ENCODE peak calls at places on chromosomes 11 and 22, in six cellular contexts. One of them, this sample, is unnamed.
A peak's percentile ranks its signal among the peaks of the same experiment; 100 is the strongest.

GRCh38 chr11:102940714-102941588 is 14.6 kb downstream of the MMP13 start:
- DNase-seq in ovary: no peak
- DNase-seq in coronary artery: no peak
- DNase-seq in BE2C: peak; percentile 38
- DNase-seq in cardiac muscle cell: peak; percentile 79
- DNase-seq in choroid plexus epithelial cell: peak; percentile 83
- DNase-seq in this sample: no peak

GRCh38 chr11:124123587-124123986 is 8.3 kb downstream of the VWA5A start:
- DNase-seq in ovary: no peak
- DNase-seq in coronary artery: no peak
- DNase-seq in BE2C: no peak
- DNase-seq in cardiac muscle cell: no peak
- DNase-seq in choroid plexus epithelial cell: peak; percentile 3
- DNase-seq in this sample: no peak

GRCh38 chr11:19244621-19245020 is 3.9 kb upstream of the E2F8 start:
- DNase-seq in ovary: no peak
- DNase-seq in coronary artery: no peak
- DNase-seq in BE2C: no peak
- DNase-seq in cardiac muscle cell: no peak
- DNase-seq in choroid plexus epithelial cell: no peak
- DNase-seq in this sample: no peak

GRCh38 chr11:82936261-82936660 is 34.7 kb downstream of the DDIAS start:
- DNase-seq in ovary: no peak
- DNase-seq in coronary artery: no peak
- DNase-seq in BE2C: no peak
- DNase-seq in cardiac muscle cell: no peak
- DNase-seq in choroid plexus epithelial cell: peak; percentile 26
- DNase-seq in this sample: no peak

GRCh38 chr11:5293028-5293427 is 8.7 kb downstream of the OR51B4 start:
- DNase-seq in ovary: no peak
- DNase-seq in coronary artery: no peak
- DNase-seq in BE2C: no peak
- DNase-seq in cardiac muscle cell: no peak
- DNase-seq in choroid plexus epithelial cell: no peak
- DNase-seq in this sample: no peak

GRCh38 chr22:35352214-35353111 is 28.4 kb upstream of the HMOX1 start:
- DNase-seq in ovary: peak; percentile 35
- DNase-seq in coronary artery: peak; percentile 87
- DNase-seq in BE2C: no peak
- DNase-seq in cardiac muscle cell: peak; percentile 57
- DNase-seq in choroid plexus epithelial cell: no peak
- DNase-seq in this sample: no peak

GRCh38 chr22:45502215-45503070 is at the start of gene FBLN1:
- DNase-seq in ovary: peak; percentile 71
- DNase-seq in coronary artery: no peak
- DNase-seq in BE2C: peak; percentile 73
- DNase-seq in cardiac muscle cell: peak; percentile 91
- DNase-seq in choroid plexus epithelial cell: no peak
- DNase-seq in this sample: no peak

GRCh38 chr11:34789196-34789834 is 126.9 kb downstream of the APIP start:
- DNase-seq in ovary: no peak
- DNase-seq in coronary artery: no peak
- DNase-seq in BE2C: no peak
- DNase-seq in cardiac muscle cell: no peak
- DNase-seq in choroid plexus epithelial cell: no peak
- DNase-seq in this sample: no peak

GRCh38 chr11:75547617-75548054 is 14.4 kb upstream of the SERPINH1 start:
- DNase-seq in ovary: peak; percentile 83
- DNase-seq in coronary artery: no peak
- DNase-seq in BE2C: peak; percentile 81
- DNase-seq in cardiac muscle cell: peak; percentile 88
- DNase-seq in choroid plexus epithelial cell: peak; percentile 82
- DNase-seq in this sample: no peak

GRCh38 chr11:121890377-121890776 is 225.6 kb downstream of the BLID start:
- DNase-seq in ovary: no peak
- DNase-seq in coronary artery: no peak
- DNase-seq in BE2C: no peak
- DNase-seq in cardiac muscle cell: no peak
- DNase-seq in choroid plexus epithelial cell: peak; percentile 58
- DNase-seq in this sample: no peak

GRCh38 chr11:86070435-86071056 is 1.7 kb upstream of the PICALM start:
- DNase-seq in ovary: no peak
- DNase-seq in coronary artery: no peak
- DNase-seq in BE2C: no peak
- DNase-seq in cardiac muscle cell: no peak
- DNase-seq in choroid plexus epithelial cell: no peak
- DNase-seq in this sample: no peak

GRCh38 chr11:80521592-80521991 is 1080.8 kb upstream of the TENM4 start:
- DNase-seq in ovary: no peak
- DNase-seq in coronary artery: no peak
- DNase-seq in BE2C: no peak
- DNase-seq in cardiac muscle cell: peak; percentile 38
- DNase-seq in choroid plexus epithelial cell: peak; percentile 11
- DNase-seq in this sample: no peak

GRCh38 chr11:35031869-35032268 is 107.1 kb upstream of the CD44 start:
- DNase-seq in ovary: no peak
- DNase-seq in coronary artery: no peak
- DNase-seq in BE2C: no peak
- DNase-seq in cardiac muscle cell: no peak
- DNase-seq in choroid plexus epithelial cell: peak; percentile 13
- DNase-seq in this sample: no peak

GRCh38 chr11:122850076-122850631 is 11.9 kb downstream of the CRTAM start:
- DNase-seq in ovary: no peak
- DNase-seq in coronary artery: no peak
- DNase-seq in BE2C: no peak
- DNase-seq in cardiac muscle cell: peak; percentile 8
- DNase-seq in choroid plexus epithelial cell: peak; percentile 64
- DNase-seq in this sample: peak; percentile 84

GRCh38 chr22:32900856-32901255 is 99.4 kb downstream of the TIMP3 start:
- DNase-seq in ovary: no peak
- DNase-seq in coronary artery: no peak
- DNase-seq in BE2C: no peak
- DNase-seq in cardiac muscle cell: no peak
- DNase-seq in choroid plexus epithelial cell: no peak
- DNase-seq in this sample: no peak

GRCh38 chr22:17920145-17920605 is 104.2 kb downstream of the MICAL3 start:
- DNase-seq in ovary: peak; percentile 59
- DNase-seq in coronary artery: no peak
- DNase-seq in BE2C: peak; percentile 65
- DNase-seq in cardiac muscle cell: peak; percentile 91
- DNase-seq in choroid plexus epithelial cell: peak; percentile 56
- DNase-seq in this sample: no peak

GRCh38 chr11:113023986-113024385 is 62.8 kb downstream of the NCAM1 start:
- DNase-seq in ovary: no peak
- DNase-seq in coronary artery: no peak
- DNase-seq in BE2C: no peak
- DNase-seq in cardiac muscle cell: no peak
- DNase-seq in choroid plexus epithelial cell: no peak
- DNase-seq in this sample: no peak

GRCh38 chr11:77814848-77815247 is 5.7 kb downstream of the RSF1 start:
- DNase-seq in ovary: no peak
- DNase-seq in coronary artery: no peak
- DNase-seq in BE2C: no peak
- DNase-seq in cardiac muscle cell: no peak
- DNase-seq in choroid plexus epithelial cell: no peak
- DNase-seq in this sample: no peak

GRCh38 chr11:9700105-9700801 is 36.4 kb downstream of the SWAP70 start:
- DNase-seq in ovary: no peak
- DNase-seq in coronary artery: no peak
- DNase-seq in BE2C: no peak
- DNase-seq in cardiac muscle cell: no peak
- DNase-seq in choroid plexus epithelial cell: no peak
- DNase-seq in this sample: no peak

GRCh38 chr11:42085736-42086135 is 626.3 kb upstream of the LRRC4C start:
- DNase-seq in ovary: no peak
- DNase-seq in coronary artery: no peak
- DNase-seq in BE2C: no peak
- DNase-seq in cardiac muscle cell: no peak
- DNase-seq in choroid plexus epithelial cell: no peak
- DNase-seq in this sample: no peak

DNA sequence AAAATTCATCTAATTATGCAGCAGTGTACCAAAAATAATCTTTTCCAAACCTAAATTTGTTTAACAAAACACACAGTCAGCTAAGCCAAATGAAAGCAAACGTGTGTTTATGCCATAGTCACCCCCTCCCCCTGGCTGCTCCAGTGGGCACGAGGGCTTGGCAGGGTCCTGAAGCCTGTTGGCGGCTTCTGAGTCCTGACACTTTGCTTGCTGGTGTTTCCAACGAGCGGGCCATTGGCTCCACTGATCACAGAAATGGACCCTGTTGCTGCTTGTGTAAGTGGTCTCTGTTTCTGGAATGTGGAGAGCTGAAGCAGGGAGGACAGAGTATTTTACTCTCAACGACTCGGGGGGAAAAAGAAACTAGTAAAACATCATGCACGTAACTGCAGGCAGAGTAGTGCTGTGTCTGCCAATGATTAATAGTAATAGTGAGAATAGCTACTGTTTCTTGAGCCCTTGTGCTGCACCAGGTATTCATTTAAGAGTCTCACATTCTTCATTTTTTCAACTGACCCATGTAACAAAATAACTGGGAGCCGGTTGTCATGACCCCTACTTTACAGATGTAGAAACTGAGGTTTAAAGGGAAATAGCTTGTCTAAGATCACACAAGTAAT is 526.6 kb downstream of the INSC start:
- DNase-seq in ovary: no peak
- DNase-seq in coronary artery: no peak
- DNase-seq in BE2C: no peak
- DNase-seq in cardiac muscle cell: peak; percentile 34
- DNase-seq in choroid plexus epithelial cell: no peak
- DNase-seq in this sample: no peak
- H3K4me3 ChIP-seq in ovary: no peak overlapping the region
- H3K4me3 ChIP-seq in coronary artery: no peak overlapping the region
- H3K4me3 ChIP-seq in BE2C: no peak overlapping the region
- H3K4me3 ChIP-seq in cardiac muscle cell: no peak overlapping the region
- H3K4me3 ChIP-seq in choroid plexus epithelial cell: no peak overlapping the region
- H3K4me3 ChIP-seq in this sample: no peak overlapping the region

DNA sequence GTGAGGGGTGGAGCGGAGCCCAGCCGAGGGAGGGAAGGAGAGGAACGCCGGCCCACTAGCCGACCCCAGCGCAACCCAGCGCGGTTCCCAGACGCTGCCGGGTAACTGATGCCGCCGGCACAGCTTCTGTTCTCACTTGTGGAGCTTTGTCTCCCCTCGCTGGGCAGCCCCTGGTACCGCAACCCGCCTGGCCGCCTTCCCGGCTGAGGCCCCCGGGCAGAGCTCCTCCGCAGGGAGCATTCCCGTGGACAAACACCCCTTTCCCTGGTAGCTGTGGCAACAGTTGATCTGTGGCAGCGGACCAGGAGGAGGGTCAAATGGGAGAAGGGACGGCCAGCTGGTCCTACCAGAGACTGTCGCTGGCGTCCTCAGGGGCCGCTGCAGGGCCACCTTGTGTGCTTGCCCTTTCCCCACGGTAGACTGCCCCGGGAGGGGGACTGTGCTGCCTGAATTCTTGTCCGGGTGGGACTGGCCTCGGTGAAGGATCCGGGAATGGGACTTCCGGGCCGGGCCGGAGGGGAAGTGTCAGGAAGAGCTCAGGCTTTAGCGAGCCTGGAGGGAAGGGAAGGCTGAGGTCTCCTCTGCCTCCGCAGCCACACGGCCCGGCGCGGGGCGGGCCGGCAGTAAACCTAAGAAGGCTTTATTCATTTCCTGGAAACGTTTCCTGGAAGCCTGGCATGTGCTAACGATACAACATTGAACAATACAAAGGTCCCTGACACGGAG is 468.0 kb downstream of the OPCML start:
- DNase-seq in ovary: no peak
- DNase-seq in coronary artery: peak; percentile 75
- DNase-seq in BE2C: peak; percentile 72
- DNase-seq in cardiac muscle cell: peak; percentile 90
- DNase-seq in choroid plexus epithelial cell: peak; percentile 61
- DNase-seq in this sample: peak; percentile 93
- TF ChIP-seq CTCF in ovary: no peak
- TF ChIP-seq CTCF in coronary artery: no peak
- TF ChIP-seq CTCF in BE2C: peak; percentile 57
- TF ChIP-seq CTCF in cardiac muscle cell: peak; percentile 71
- TF ChIP-seq CTCF in choroid plexus epithelial cell: peak; percentile 74
- TF ChIP-seq CTCF in this sample: peak; percentile 62

DNA sequence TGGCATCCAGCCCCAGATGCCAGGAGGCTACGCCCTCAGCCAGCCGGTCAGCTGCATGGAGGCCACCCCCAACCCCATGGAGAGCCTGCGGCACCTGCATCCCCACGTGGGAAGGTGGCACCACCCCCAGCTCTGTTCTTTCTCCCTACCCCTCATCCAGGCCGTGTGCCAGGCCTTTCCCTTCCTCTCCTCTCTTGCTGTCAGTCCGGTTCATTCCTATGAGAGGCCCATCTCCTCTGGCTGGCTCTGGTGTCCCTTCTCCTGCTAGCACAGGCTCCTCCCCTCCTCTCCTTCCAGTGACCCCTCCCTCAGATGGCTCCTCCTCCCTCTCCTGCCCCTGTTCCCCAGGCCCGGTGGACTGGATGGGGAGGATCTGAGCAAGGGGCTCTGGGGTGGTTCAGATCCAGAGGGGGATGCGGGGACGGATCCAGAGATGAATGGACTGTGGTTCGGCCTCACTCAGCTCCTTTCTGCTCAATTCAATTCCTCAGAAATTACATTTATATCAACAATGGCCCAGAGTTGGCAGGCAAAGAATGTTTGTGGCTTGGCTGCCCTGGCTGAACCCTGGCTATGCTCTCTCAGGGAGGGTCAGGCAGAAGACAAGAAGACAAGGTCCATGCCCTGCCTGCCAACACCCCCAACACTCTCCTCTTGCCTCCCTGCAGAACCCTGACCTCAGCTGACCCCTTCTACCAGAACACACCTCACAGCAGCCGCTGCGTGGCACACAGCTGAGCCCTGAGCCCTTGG is 18.5 kb upstream of the LRRC10B start:
- DNase-seq in ovary: no peak
- DNase-seq in coronary artery: no peak
- DNase-seq in BE2C: peak; percentile 35
- DNase-seq in cardiac muscle cell: peak; percentile 69
- DNase-seq in choroid plexus epithelial cell: no peak
- DNase-seq in this sample: no peak
- H3K4me3 ChIP-seq in ovary: no peak overlapping the region
- H3K4me3 ChIP-seq in coronary artery: peak overlapping the region; percentile 14
- H3K4me3 ChIP-seq in BE2C: no peak overlapping the region
- H3K4me3 ChIP-seq in cardiac muscle cell: no peak overlapping the region
- H3K4me3 ChIP-seq in choroid plexus epithelial cell: no peak overlapping the region
- H3K4me3 ChIP-seq in this sample: no peak overlapping the region

GRCh38 chr22:47067911-47068654 is 305.6 kb downstream of the TBC1D22A start:
- DNase-seq in ovary: no peak
- DNase-seq in coronary artery: no peak
- DNase-seq in BE2C: no peak
- DNase-seq in cardiac muscle cell: no peak
- DNase-seq in choroid plexus epithelial cell: no peak
- DNase-seq in this sample: no peak

GRCh38 chr22:47069270-47069669 is 306.8 kb downstream of the TBC1D22A start:
- DNase-seq in ovary: no peak
- DNase-seq in coronary artery: no peak
- DNase-seq in BE2C: no peak
- DNase-seq in cardiac muscle cell: no peak
- DNase-seq in choroid plexus epithelial cell: no peak
- DNase-seq in this sample: no peak

GRCh38 chr22:47065756-47066615 is 303.5 kb downstream of the TBC1D22A start:
- DNase-seq in ovary: no peak
- DNase-seq in coronary artery: no peak
- DNase-seq in BE2C: no peak
- DNase-seq in cardiac muscle cell: no peak
- DNase-seq in choroid plexus epithelial cell: peak; percentile 18
- DNase-seq in this sample: no peak

GRCh38 chr22:47066616-47066905 is 304.1 kb downstream of the TBC1D22A start:
- DNase-seq in ovary: no peak
- DNase-seq in coronary artery: no peak
- DNase-seq in BE2C: no peak
- DNase-seq in cardiac muscle cell: no peak
- DNase-seq in choroid plexus epithelial cell: no peak
- DNase-seq in this sample: no peak

GRCh38 chr22:47067331-47067890 is 305.0 kb downstream of the TBC1D22A start:
- DNase-seq in ovary: no peak
- DNase-seq in coronary artery: no peak
- DNase-seq in BE2C: no peak
- DNase-seq in cardiac muscle cell: no peak
- DNase-seq in choroid plexus epithelial cell: no peak
- DNase-seq in this sample: no peak
- TF ChIP-seq CTCF in ovary: no peak
- TF ChIP-seq CTCF in coronary artery: no peak
- TF ChIP-seq CTCF in BE2C: no peak
- TF ChIP-seq CTCF in cardiac muscle cell: no peak
- TF ChIP-seq CTCF in choroid plexus epithelial cell: no peak
- TF ChIP-seq CTCF in this sample: no peak

This sample was measured in esophagus muscularis mucosa.